ENCODE peak calls at places on chromosomes 2 and 18, in eight cellular contexts. P, H, G, A, R, S, O and B are unnamed samples.

GRCh38 chr18:53798516-53798915 is 426.0 kb downstream of the MBD2 start:
- DNase-seq in H (no peak), R (no peak), S (no peak), O (no peak), A (no peak), G (no peak), P (no peak), B (no peak)

GRCh38 chr2:159010340-159010739 is 41.9 kb downstream of the TANC1 start:
- DNase-seq in P (no peak), R (no peak), A (no peak), S (no peak), G (no peak), O (peak), H (no peak), B (no peak)

GRCh38 chr2:136381722-136382633 is 264.0 kb upstream of the CXCR4 start:
- DNase-seq in O (no peak), R (no peak), G (peak), S (no peak), A (peak), P (no peak), H (peak), B (no peak)

GRCh38 chr2:49002750-49003149 is 151.6 kb downstream of the FSHR start:
- DNase-seq in P (no peak), O (no peak), S (no peak), R (no peak), A (no peak), H (no peak), G (no peak), B (no peak)

GRCh38 chr2:128635361-128635900 is 316.8 kb upstream of the HS6ST1 start:
- DNase-seq in P (no peak), H (peak), G (no peak), A (no peak), R (no peak), S (no peak), O (no peak), B (no peak)

GRCh38 chr18:23169683-23170082 is 34.4 kb downstream of the CABLES1 start:
- DNase-seq in A (no peak), O (no peak), G (no peak), H (no peak), S (no peak), P (no peak), R (no peak), B (no peak)

GRCh38 chr18:8362863-8363262 is 246.4 kb upstream of the RAB12 start:
- DNase-seq in S (no peak), P (no peak), G (no peak), R (no peak), H (no peak), A (no peak), O (no peak), B (no peak)

GRCh38 chr18:58087928-58088722 is 44.1 kb downstream of the NEDD4L start:
- DNase-seq in S (no peak), P (peak), R (no peak), G (no peak), O (no peak), A (peak), H (no peak), B (no peak)

GRCh38 chr18:48442761-48443160 is 33.6 kb upstream of the ZBTB7C start:
- DNase-seq in A (no peak), R (no peak), H (no peak), P (no peak), O (no peak), G (no peak), S (no peak), B (no peak)

GRCh38 chr18:63000839-63001238 is 285.5 kb downstream of the PHLPP1 start:
- DNase-seq in R (no peak), G (no peak), H (no peak), O (no peak), S (no peak), A (no peak), P (no peak), B (no peak)